ENCODE peak calls at places on chromosome 3, in six cellular contexts. F is stimulated activated CD8-positive, alpha-beta memory T cell treated with anti-CD3 and anti-CD28 coated beads, Interleukin-7, amount 100 ng/mL, for 1 hour; Y is germinal center; S is esophagus squamous epithelium; A is stimulated activated CD4-positive, alpha-beta T cell treated with anti-CD3 and anti-CD28 coated beads, Interleukin-2, amount 100 ng/mL, for 24 hours; P is activated CD4-positive, alpha-beta T cell treated with anti-CD3 and anti-CD28 coated beads, Interleukin-2, amount 10 ng/mL, durations not matched to agents 7 days and 5 days. C is an unnamed sample.
A peak's percentile ranks its signal among the peaks of the same experiment; 100 is the strongest.

GRCh38 chr3:179860275-179861107 is 176.2 kb downstream of the PEX5L start:
- DNase-seq in F (no peak), Y (no peak), S (no peak), P (no peak), A (no peak), C (no peak)

GRCh38 chr3:171729452-171730334 is 80.6 kb downstream of the PLD1 start:
- DNase-seq in Y (no peak), P (no peak), A (no peak), S (no peak), F (no peak), C (no peak)

GRCh38 chr3:90253131-90253530 is 1145.7 kb downstream of the EPHA3 start:
- DNase-seq in A (no peak), Y (no peak), F (no peak), P (no peak), S (no peak), C (no peak)

GRCh38 chr3:8421267-8421666 is 80.4 kb upstream of the LMCD1 start:
- DNase-seq in Y (no peak), P (no peak), S (no peak), A (no peak), F (no peak), C (no peak)

GRCh38 chr3:16290007-16290826 is 25.2 kb downstream of the OXNAD1 start:
- DNase-seq in P (peak; percentile 75), S (no peak), A (peak; percentile 48), F (no peak), Y (peak; percentile 38), C (peak; percentile 16)

GRCh38 chr3:11898611-11899325 is 52.1 kb upstream of the TAMM41 start:
- DNase-seq in F (no peak), S (no peak), P (no peak), Y (no peak), A (no peak), C (no peak)

GRCh38 chr3:186283096-186283495 is 78.9 kb downstream of the DGKG start:
- DNase-seq in A (no peak), S (no peak), F (no peak), Y (no peak), P (no peak), C (no peak)

GRCh38 chr3:72176537-72177041 is 391.6 kb upstream of the PROK2 start:
- DNase-seq in A (no peak), S (no peak), F (no peak), Y (peak; percentile 77), P (no peak), C (no peak)

GRCh38 chr3:99817047-99817436 is 620 bp upstream of the CMSS1 start:
- DNase-seq in Y (no peak), F (no peak), A (peak; percentile 10), P (peak; percentile 7), S (no peak), C (peak; percentile 18)

GRCh38 chr3:121529308-121529707 is 16.5 kb downstream of the POLQ start:
- DNase-seq in S (no peak), F (no peak), Y (no peak), A (no peak), P (no peak), C (no peak)

GRCh38 chr3:35723480-35724097 is 84.3 kb downstream of the ARPP21 start:
- DNase-seq in P (no peak), S (no peak), A (no peak), F (no peak), Y (no peak), C (no peak)

GRCh38 chr3:65888980-65889706 is 149.6 kb downstream of the MAGI1 start:
- DNase-seq in F (no peak), S (no peak), Y (no peak), P (no peak), A (no peak), C (no peak)

GRCh38 chr3:51703026-51703775 is 3.7 kb upstream of the GRM2 start:
- DNase-seq in S (no peak), F (no peak), Y (no peak), A (no peak), P (no peak), C (peak; percentile 36)

GRCh38 chr3:39937874-39938273 is 128.5 kb downstream of the MYRIP start:
- DNase-seq in A (no peak), F (no peak), Y (peak; percentile 15), P (no peak), S (no peak), C (no peak)

GRCh38 chr3:178532414-178532813 is 3.8 kb upstream of the KCNMB2 start:
- DNase-seq in S (no peak), A (no peak), Y (no peak), F (no peak), P (no peak), C (peak; percentile 26)

C was measured in COR-L47.